ENCODE peak calls at places on chromosome 13, in seven cellular contexts. L is amygdala; B is stimulated activated naive CD8-positive, alpha-beta T cell treated with anti-CD3 and anti-CD28 coated beads, Interleukin-15, Interleukin-2, amounts not matched to agents 100 U/mL and 50 U/mL, for 24 hours; R is COLO829; Z is activated naive CD8-positive, alpha-beta T cell treated with anti-CD3 and anti-CD28 coated beads, Interleukin-2, amount 50 U/mL, for 24 hours; F is nephron progenitor cell; T is T-helper 2 cell treated with Interferon-gamma antibody and Interleukin-4, amounts not matched to agents 5 μg/mL and 100 μg/mL, for 36 hours. M is an unnamed sample.

GRCh38 chr13:24923305-24923640 is 159.3 kb downstream of the RNF17 start:
- DNase-seq in L (no peak), B (no peak), R (peak; percentile 24), Z (no peak), F (no peak), T (peak; percentile 26), M (no peak)

GRCh38 chr13:94312511-94313191 is 166.8 kb downstream of the DCT start:
- DNase-seq in L (no peak), B (no peak), R (no peak), Z (no peak), F (peak; percentile 12), T (no peak), M (no peak)

GRCh38 chr13:51361111-51361510 is 21.6 kb downstream of the SERPINE3 start:
- DNase-seq in L (no peak), B (no peak), R (no peak), Z (no peak), F (no peak), T (no peak), M (no peak)

GRCh38 chr13:75492389-75492788 is 10.4 kb upstream of the TBC1D4 start:
- DNase-seq in L (no peak), B (no peak), R (no peak), Z (no peak), F (no peak), T (no peak), M (no peak)

GRCh38 chr13:55517312-55517711 is 1623.4 kb upstream of the PRR20A start:
- DNase-seq in L (no peak), B (no peak), R (no peak), Z (no peak), F (no peak), T (no peak), M (no peak)

GRCh38 chr13:110716235-110716505 is 2.7 kb downstream of the ING1 start:
- DNase-seq in L (peak; percentile 31), B (no peak), R (no peak), Z (no peak), F (no peak), T (no peak), M (no peak)

GRCh38 chr13:72221276-72221962 is 354.4 kb upstream of the DACH1 start:
- DNase-seq in L (peak; percentile 3), B (no peak), R (peak; percentile 12), Z (peak; percentile 2), F (peak; percentile 46), T (no peak), M (no peak)

GRCh38 chr13:64753606-64754005 is 2476.5 kb downstream of the PCDH9 start:
- DNase-seq in L (no peak), B (no peak), R (no peak), Z (no peak), F (no peak), T (no peak), M (no peak)

GRCh38 chr13:98409281-98409680 is 167.6 kb downstream of the STK24 start:
- DNase-seq in L (no peak), B (no peak), R (no peak), Z (no peak), F (no peak), T (no peak), M (no peak)

GRCh38 chr13:44112700-44113329 is 233.1 kb downstream of the LACC1 start:
- DNase-seq in L (no peak), B (no peak), R (no peak), Z (no peak), F (no peak), T (no peak), M (no peak)

GRCh38 chr13:21573920-21574712 is 29.9 kb downstream of the MICU2 start:
- DNase-seq in L (no peak), B (no peak), R (no peak), Z (no peak), F (no peak), T (no peak), M (no peak)

GRCh38 chr13:112131740-112132113 is 64.8 kb downstream of the SOX1 start:
- DNase-seq in L (no peak), B (no peak), R (no peak), Z (no peak), F (no peak), T (no peak), M (no peak)

GRCh38 chr13:36108342-36108741 is 22.8 kb downstream of the DCLK1 start:
- DNase-seq in L (no peak), B (no peak), R (no peak), Z (no peak), F (no peak), T (no peak), M (no peak)

GRCh38 chr13:37039908-37040307 is 19.6 kb downstream of the SUPT20H start:
- DNase-seq in L (no peak), B (no peak), R (no peak), Z (no peak), F (no peak), T (no peak), M (no peak)

GRCh38 chr13:89751537-89751936 is 1596.0 kb upstream of the MIR17HG start:
- DNase-seq in L (no peak), B (no peak), R (no peak), Z (no peak), F (no peak), T (no peak), M (no peak)

GRCh38 chr13:46728777-46729176 is 68.2 kb downstream of the ESD start:
- DNase-seq in L (no peak), B (peak; percentile 54), R (peak; percentile 30), Z (peak; percentile 54), F (no peak), T (peak; percentile 15), M (no peak)

GRCh38 chr13:110965038-110965754 is 50.3 kb upstream of the ANKRD10 start:
- DNase-seq in L (no peak), B (no peak), R (no peak), Z (no peak), F (no peak), T (peak; percentile 72), M (no peak)

GRCh38 chr13:58087566-58087965 is 456.0 kb downstream of the PCDH17 start:
- DNase-seq in L (no peak), B (no peak), R (no peak), Z (no peak), F (no peak), T (no peak), M (no peak)

GRCh38 chr13:28037399-28037798 is 48.9 kb upstream of the URAD start:
- DNase-seq in L (no peak), B (no peak), R (no peak), Z (no peak), F (no peak), T (no peak), M (no peak)

GRCh38 chr13:38394777-38395504 is 45.3 kb downstream of the UFM1 start:
- DNase-seq in L (no peak), B (no peak), R (no peak), Z (no peak), F (peak; percentile 13), T (no peak), M (no peak)

GRCh38 chr13:28464861-28465260 is 30.1 kb downstream of the FLT1 start:
- DNase-seq in L (no peak), B (no peak), R (no peak), Z (no peak), F (no peak), T (no peak), M (no peak)

GRCh38 chr13:25659091-25659502 is 287.3 kb downstream of the ATP8A2 start:
- DNase-seq in L (no peak), B (no peak), R (no peak), Z (no peak), F (no peak), T (no peak), M (no peak)

GRCh38 chr13:27137759-27138158 is 33.9 kb downstream of the USP12 start:
- DNase-seq in L (no peak), B (no peak), R (no peak), Z (no peak), F (peak; percentile 5), T (no peak), M (no peak)

GRCh38 chr13:31037874-31038475 is 105.5 kb downstream of the TEX26 start:
- DNase-seq in L (no peak), B (no peak), R (no peak), Z (no peak), F (no peak), T (no peak), M (no peak)

GRCh38 chr13:33017410-33017929 is 1.2 kb downstream of the KL start:
- DNase-seq in L (peak; percentile 5), B (peak; percentile 30), R (peak; percentile 16), Z (peak; percentile 31), F (peak; percentile 11), T (peak; percentile 61), M (peak; percentile 40)